ENCODE peak calls at places on chromosome 1, in six cellular contexts. One of them, this sample, is unnamed. For H3K27me3 and H3K4me1, the result is how much of the 10 kb centered on the place peaks cover.

GRCh38 chr1:95742591-95743089 is 508.6 kb downstream of the RWDD3 start:
- DNase-seq in stomach: no peak
- DNase-seq in suprapubic skin: no peak
- DNase-seq in transverse colon: no peak
- DNase-seq in ovary: no peak
- DNase-seq in tibial nerve: no peak
- DNase-seq in this sample: no peak

GRCh38 chr1:118018064-118018463 is 88.5 kb downstream of the WDR3 start:
- DNase-seq in stomach: no peak
- DNase-seq in suprapubic skin: no peak
- DNase-seq in transverse colon: no peak
- DNase-seq in ovary: no peak
- DNase-seq in tibial nerve: no peak
- DNase-seq in this sample: no peak

GRCh38 chr1:100952104-100952745 is 56.3 kb downstream of the SLC30A7 start:
- DNase-seq in stomach: no peak
- DNase-seq in suprapubic skin: no peak
- DNase-seq in transverse colon: no peak
- DNase-seq in ovary: no peak
- DNase-seq in tibial nerve: no peak
- DNase-seq in this sample: no peak

GRCh38 chr1:202343652-202344349 is 2.1 kb upstream of the UBE2T start:
- DNase-seq in stomach: no peak
- DNase-seq in suprapubic skin: no peak
- DNase-seq in transverse colon: no peak
- DNase-seq in ovary: no peak
- DNase-seq in tibial nerve: no peak
- DNase-seq in this sample: no peak

GRCh38 chr1:77706321-77706720 is 23.9 kb upstream of the ZZZ3 start:
- DNase-seq in stomach: no peak
- DNase-seq in suprapubic skin: no peak
- DNase-seq in transverse colon: no peak
- DNase-seq in ovary: no peak
- DNase-seq in tibial nerve: no peak
- DNase-seq in this sample: no peak

GRCh38 chr1:41650176-41650519 is 165.7 kb upstream of the EDN2 start:
- DNase-seq in stomach: no peak
- DNase-seq in suprapubic skin: peak
- DNase-seq in transverse colon: no peak
- DNase-seq in ovary: no peak
- DNase-seq in tibial nerve: no peak
- DNase-seq in this sample: no peak

GRCh38 chr1:202144510-202145324 is at the start of gene ARL8A:
- DNase-seq in stomach: peak
- DNase-seq in suprapubic skin: peak
- DNase-seq in transverse colon: peak
- DNase-seq in ovary: peak
- DNase-seq in tibial nerve: peak
- DNase-seq in this sample: no peak

GRCh38 chr1:100387644-100388350 is 35.5 kb downstream of the CDC14A start:
- DNase-seq in stomach: no peak
- DNase-seq in suprapubic skin: no peak
- DNase-seq in transverse colon: no peak
- DNase-seq in ovary: no peak
- DNase-seq in tibial nerve: no peak
- DNase-seq in this sample: no peak

GRCh38 chr1:157961805-157962762 is 31.4 kb upstream of the KIRREL1 start:
- DNase-seq in stomach: no peak
- DNase-seq in suprapubic skin: no peak
- DNase-seq in transverse colon: no peak
- DNase-seq in ovary: no peak
- DNase-seq in tibial nerve: no peak
- DNase-seq in this sample: no peak

GRCh38 chr1:33902486-33903209 is 38.8 kb downstream of the HMGB4 start:
- DNase-seq in stomach: no peak
- DNase-seq in suprapubic skin: no peak
- DNase-seq in transverse colon: no peak
- DNase-seq in ovary: no peak
- DNase-seq in tibial nerve: no peak
- DNase-seq in this sample: no peak

GRCh38 chr1:37989381-37989930 is 366 bp downstream of the SF3A3 start:
- DNase-seq in stomach: no peak
- DNase-seq in suprapubic skin: no peak
- DNase-seq in transverse colon: peak
- DNase-seq in ovary: no peak
- DNase-seq in tibial nerve: no peak
- DNase-seq in this sample: no peak

GRCh38 chr1:147598631-147599361 is 57.5 kb downstream of the BCL9 start:
- DNase-seq in stomach: peak
- DNase-seq in suprapubic skin: peak
- DNase-seq in transverse colon: peak
- DNase-seq in ovary: peak
- DNase-seq in tibial nerve: no peak
- DNase-seq in this sample: no peak

GRCh38 chr1:94422115-94422820 is 4.1 kb downstream of the ABCD3 start:
- DNase-seq in stomach: no peak
- DNase-seq in suprapubic skin: no peak
- DNase-seq in transverse colon: no peak
- DNase-seq in ovary: no peak
- DNase-seq in tibial nerve: no peak
- DNase-seq in this sample: no peak

GRCh38 chr1:166032901-166033371 is 133.9 kb downstream of the FAM78B start:
- DNase-seq in stomach: peak
- DNase-seq in suprapubic skin: no peak
- DNase-seq in transverse colon: no peak
- DNase-seq in ovary: no peak
- DNase-seq in tibial nerve: no peak
- DNase-seq in this sample: no peak

GRCh38 chr1:208467401-208467800 is 223.2 kb upstream of the PLXNA2 start:
- DNase-seq in stomach: no peak
- DNase-seq in suprapubic skin: no peak
- DNase-seq in transverse colon: no peak
- DNase-seq in ovary: no peak
- DNase-seq in tibial nerve: no peak
- DNase-seq in this sample: no peak

GRCh38 chr1:244834596-244835275 is 722 bp upstream of the COX20 start:
- DNase-seq in stomach: peak
- DNase-seq in suprapubic skin: peak
- DNase-seq in transverse colon: peak
- DNase-seq in ovary: no peak
- DNase-seq in tibial nerve: peak
- DNase-seq in this sample: peak
- TF ChIP-seq EP300 in stomach: no peak
- TF ChIP-seq EP300 in suprapubic skin: no peak
- TF ChIP-seq EP300 in transverse colon: no peak
- TF ChIP-seq EP300 in ovary: no peak
- TF ChIP-seq EP300 in tibial nerve: peak
- TF ChIP-seq EP300 in this sample: no peak

GRCh38 chr1:19932866-19933265 is 9.4 kb upstream of the PLA2G2E start:
- DNase-seq in stomach: no peak
- DNase-seq in suprapubic skin: no peak
- DNase-seq in transverse colon: no peak
- DNase-seq in ovary: no peak
- DNase-seq in tibial nerve: no peak
- DNase-seq in this sample: no peak
- H3K27me3 ChIP-seq in stomach: under half
- H3K27me3 ChIP-seq in suprapubic skin: under half
- H3K27me3 ChIP-seq in transverse colon: under half
- H3K27me3 ChIP-seq in ovary: under half
- H3K27me3 ChIP-seq in tibial nerve: under half
- H3K27me3 ChIP-seq in this sample: under half

DNA sequence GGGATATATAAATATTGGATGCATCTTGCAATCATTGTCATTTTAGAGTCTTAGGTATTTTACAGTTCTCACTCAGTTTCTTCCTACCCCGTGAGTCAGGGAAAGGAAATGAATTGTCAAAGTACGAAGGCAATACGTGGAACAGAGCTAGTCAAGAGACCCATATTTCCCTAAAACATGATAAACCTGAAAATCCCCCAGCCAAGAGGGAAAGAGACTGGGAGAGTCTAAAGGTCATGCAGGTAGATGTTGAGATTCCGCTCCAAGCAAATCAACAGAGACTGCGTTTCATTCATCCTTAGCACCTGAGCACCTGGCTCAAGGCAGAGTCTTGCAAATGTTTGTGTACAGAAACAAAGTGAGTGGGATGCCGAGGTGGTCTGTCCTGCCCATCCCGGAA is 58.0 kb downstream of the SH3GLB1 start:
- DNase-seq in stomach: no peak
- DNase-seq in suprapubic skin: no peak
- DNase-seq in transverse colon: no peak
- DNase-seq in ovary: no peak
- DNase-seq in tibial nerve: no peak
- DNase-seq in this sample: no peak
- H3K4me1 ChIP-seq in stomach: under half
- H3K4me1 ChIP-seq in suprapubic skin: under half
- H3K4me1 ChIP-seq in transverse colon: under half
- H3K4me1 ChIP-seq in ovary: under half
- H3K4me1 ChIP-seq in tibial nerve: under half
- H3K4me1 ChIP-seq in this sample: under half

GRCh38 chr1:206456577-206457375 is 13.5 kb upstream of the IKBKE start:
- DNase-seq in stomach: no peak
- DNase-seq in suprapubic skin: no peak
- DNase-seq in transverse colon: no peak
- DNase-seq in ovary: no peak
- DNase-seq in tibial nerve: no peak
- DNase-seq in this sample: no peak
- TF ChIP-seq EP300 in stomach: no peak
- TF ChIP-seq EP300 in suprapubic skin: no peak
- TF ChIP-seq EP300 in transverse colon: no peak
- TF ChIP-seq EP300 in ovary: no peak
- TF ChIP-seq EP300 in tibial nerve: peak
- TF ChIP-seq EP300 in this sample: no peak

DNA sequence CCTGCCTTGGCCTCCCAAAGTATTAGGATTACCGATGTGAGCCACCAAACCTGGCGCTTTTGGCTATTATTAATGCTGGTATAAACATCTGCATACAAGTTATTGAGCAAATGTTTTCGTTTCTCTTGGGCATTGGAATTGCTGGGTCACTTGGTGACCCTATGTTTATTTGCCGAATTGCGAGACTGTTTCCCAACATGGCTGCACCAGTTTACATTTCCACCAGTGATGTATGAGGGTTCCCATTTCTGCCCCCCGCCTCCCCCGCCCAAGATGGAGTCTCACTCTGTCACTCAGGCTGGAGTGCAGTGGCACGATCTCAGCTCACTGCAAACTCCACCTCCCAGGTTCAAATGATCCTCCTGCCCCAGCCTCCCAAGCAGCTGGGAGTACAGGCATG is 20.9 kb downstream of the SFPQ start:
- DNase-seq in stomach: no peak
- DNase-seq in suprapubic skin: no peak
- DNase-seq in transverse colon: no peak
- DNase-seq in ovary: no peak
- DNase-seq in tibial nerve: no peak
- DNase-seq in this sample: no peak
- H3K27me3 ChIP-seq in stomach: under half
- H3K27me3 ChIP-seq in suprapubic skin: under half
- H3K27me3 ChIP-seq in transverse colon: under half
- H3K27me3 ChIP-seq in ovary: under half
- H3K27me3 ChIP-seq in tibial nerve: under half
- H3K27me3 ChIP-seq in this sample: under half

GRCh38 chr1:178339834-178340233 is 156.9 kb downstream of the CLEC20A start:
- DNase-seq in stomach: no peak
- DNase-seq in suprapubic skin: no peak
- DNase-seq in transverse colon: no peak
- DNase-seq in ovary: no peak
- DNase-seq in tibial nerve: no peak
- DNase-seq in this sample: no peak
- H3K4me1 ChIP-seq in stomach: under half
- H3K4me1 ChIP-seq in suprapubic skin: under half
- H3K4me1 ChIP-seq in transverse colon: under half
- H3K4me1 ChIP-seq in ovary: under half
- H3K4me1 ChIP-seq in tibial nerve: under half
- H3K4me1 ChIP-seq in this sample: under half

GRCh38 chr1:74334147-74334546 is 99.0 kb downstream of the TNNI3K start:
- DNase-seq in stomach: no peak
- DNase-seq in suprapubic skin: no peak
- DNase-seq in transverse colon: no peak
- DNase-seq in ovary: no peak
- DNase-seq in tibial nerve: no peak
- DNase-seq in this sample: no peak
- TF ChIP-seq EP300 in stomach: no peak
- TF ChIP-seq EP300 in suprapubic skin: no peak
- TF ChIP-seq EP300 in transverse colon: no peak
- TF ChIP-seq EP300 in ovary: no peak
- TF ChIP-seq EP300 in tibial nerve: no peak
- TF ChIP-seq EP300 in this sample: no peak

GRCh38 chr1:209993061-209993830 is 55.2 kb downstream of the SYT14 start:
- DNase-seq in stomach: no peak
- DNase-seq in suprapubic skin: no peak
- DNase-seq in transverse colon: no peak
- DNase-seq in ovary: no peak
- DNase-seq in tibial nerve: no peak
- DNase-seq in this sample: no peak
- H3K27me3 ChIP-seq in stomach: under half
- H3K27me3 ChIP-seq in suprapubic skin: under half
- H3K27me3 ChIP-seq in transverse colon: under half
- H3K27me3 ChIP-seq in ovary: under half
- H3K27me3 ChIP-seq in tibial nerve: under half
- H3K27me3 ChIP-seq in this sample: under half

DNA sequence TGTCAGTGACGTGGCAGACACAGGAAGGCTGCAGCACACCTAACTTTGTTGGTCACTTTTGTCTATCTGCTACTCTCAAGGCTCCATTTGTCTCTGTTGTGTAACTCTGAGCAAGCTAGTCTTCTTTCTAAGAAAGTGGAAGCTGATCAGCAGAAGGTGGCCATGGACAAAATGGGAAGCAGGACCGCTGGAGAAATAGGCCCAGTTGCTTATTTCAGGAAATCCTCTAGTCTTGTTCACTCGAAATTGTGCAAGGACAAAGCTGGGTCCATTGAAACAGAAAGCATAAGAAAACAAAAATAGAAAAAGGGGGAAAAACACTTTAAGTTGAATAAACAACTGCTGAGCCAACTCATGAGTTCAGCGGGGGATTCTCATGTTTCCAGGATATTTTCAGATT is 150.1 kb downstream of the PBX1 start:
- DNase-seq in stomach: no peak
- DNase-seq in suprapubic skin: no peak
- DNase-seq in transverse colon: no peak
- DNase-seq in ovary: no peak
- DNase-seq in tibial nerve: no peak
- DNase-seq in this sample: no peak
- H3K4me1 ChIP-seq in stomach: half or more
- H3K4me1 ChIP-seq in suprapubic skin: half or more
- H3K4me1 ChIP-seq in transverse colon: half or more
- H3K4me1 ChIP-seq in ovary: under half
- H3K4me1 ChIP-seq in tibial nerve: under half
- H3K4me1 ChIP-seq in this sample: half or more